ENCODE peak calls at places on chromosome 13, in six cellular contexts. Q is HCT116, G is HepG2, M is GM12878, J is Panc1, K is K562. X is an unnamed sample.

GRCh38 chr13:19960673-19961015 is 2.1 kb downstream of the ZMYM2 start:
- DNase-seq in Q (no peak), G (no peak), M (no peak), J (no peak), K (no peak), X (no peak)

GRCh38 chr13:90801621-90802020 is 545.9 kb upstream of the MIR17HG start:
- DNase-seq in Q (no peak), G (no peak), M (no peak), J (no peak), K (no peak), X (no peak)

GRCh38 chr13:109010912-109011311 is 381.5 kb downstream of the MYO16 start:
- DNase-seq in Q (no peak), G (no peak), M (no peak), J (no peak), K (no peak), X (no peak)

GRCh38 chr13:97276862-97277269 is 54.7 kb downstream of the MBNL2 start:
- DNase-seq in Q (no peak), G (no peak), M (no peak), J (no peak), K (no peak), X (no peak)

GRCh38 chr13:99145461-99145860 is 55.2 kb upstream of the UBAC2 start:
- DNase-seq in Q (no peak), G (no peak), M (no peak), J (no peak), K (no peak), X (no peak)

GRCh38 chr13:49110122-49110831 is 109.9 kb upstream of the MLNR start:
- DNase-seq in Q (peak), G (peak), M (peak), J (no peak), K (peak), X (peak)

GRCh38 chr13:46607768-46608553 is 55.0 kb downstream of the LRCH1 start:
- DNase-seq in Q (peak), G (peak), M (no peak), J (no peak), K (no peak), X (no peak)

GRCh38 chr13:65725001-65725400 is 1505.1 kb downstream of the PCDH9 start:
- DNase-seq in Q (no peak), G (no peak), M (no peak), J (no peak), K (no peak), X (no peak)

GRCh38 chr13:58953638-58954037 is 1210.1 kb downstream of the DIAPH3 start:
- DNase-seq in Q (no peak), G (no peak), M (peak), J (no peak), K (no peak), X (no peak)

GRCh38 chr13:41756198-41756885 is 204.6 kb downstream of the VWA8 start:
- DNase-seq in Q (no peak), G (no peak), M (no peak), J (no peak), K (no peak), X (no peak)

GRCh38 chr13:27036236-27036981 is 135.2 kb downstream of the USP12 start:
- DNase-seq in Q (peak), G (no peak), M (no peak), J (no peak), K (no peak), X (no peak)

GRCh38 chr13:27037171-27037570 is 134.4 kb downstream of the USP12 start:
- DNase-seq in Q (no peak), G (no peak), M (no peak), J (no peak), K (no peak), X (no peak)

GRCh38 chr13:27039171-27039701 is 132.4 kb downstream of the USP12 start:
- DNase-seq in Q (no peak), G (no peak), M (no peak), J (no peak), K (no peak), X (no peak)

GRCh38 chr13:27037571-27037970 is 134.0 kb downstream of the USP12 start:
- DNase-seq in Q (no peak), G (no peak), M (no peak), J (no peak), K (no peak), X (no peak)

GRCh38 chr13:27038323-27038722 is 133.3 kb downstream of the USP12 start:
- DNase-seq in Q (peak), G (no peak), M (no peak), J (no peak), K (no peak), X (no peak)
- TF ChIP-seq SIN3A in Q (no peak), G (no peak), M (no peak), J (no peak), K (no peak), X (no peak)

GRCh38 chr13:113413898-113414282 is 39.4 kb downstream of the ADPRHL1 start:
- DNase-seq in Q (no peak), G (no peak), M (no peak), J (no peak), K (no peak), X (no peak)
- TF ChIP-seq SIN3A in Q (no peak), G (no peak), M (no peak), J (no peak), K (no peak), X (no peak)

DNA sequence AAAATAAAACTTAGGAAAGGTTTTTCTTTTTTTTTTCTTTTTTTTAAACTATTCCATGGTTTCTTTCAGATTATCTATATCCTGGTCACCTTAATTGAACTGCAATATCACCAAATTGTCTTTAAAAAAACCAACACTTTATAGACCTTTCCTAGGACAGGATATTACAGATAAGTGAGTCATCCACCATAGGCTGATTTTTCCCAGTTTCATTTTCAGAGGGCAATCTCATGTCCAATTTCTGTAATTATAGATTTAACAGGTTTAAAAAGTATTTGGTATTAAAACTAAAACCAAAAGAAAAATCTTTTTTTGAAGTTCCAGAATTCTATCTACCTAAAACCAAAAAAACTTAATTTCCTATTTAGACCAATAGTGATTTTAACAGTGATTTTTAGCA is 13.2 kb downstream of the SPART start:
- DNase-seq in Q (no peak), G (no peak), M (no peak), J (no peak), K (no peak), X (no peak)
- TF ChIP-seq SIN3A in Q (no peak), G (no peak), M (no peak), J (no peak), K (no peak), X (no peak)

GRCh38 chr13:23992722-23993438 is 95.6 kb upstream of the C1QTNF9B start:
- DNase-seq in Q (no peak), G (no peak), M (no peak), J (no peak), K (no peak), X (no peak)
- TF ChIP-seq SIN3A in Q (no peak), G (no peak), M (no peak), J (no peak), K (no peak), X (no peak)

DNA sequence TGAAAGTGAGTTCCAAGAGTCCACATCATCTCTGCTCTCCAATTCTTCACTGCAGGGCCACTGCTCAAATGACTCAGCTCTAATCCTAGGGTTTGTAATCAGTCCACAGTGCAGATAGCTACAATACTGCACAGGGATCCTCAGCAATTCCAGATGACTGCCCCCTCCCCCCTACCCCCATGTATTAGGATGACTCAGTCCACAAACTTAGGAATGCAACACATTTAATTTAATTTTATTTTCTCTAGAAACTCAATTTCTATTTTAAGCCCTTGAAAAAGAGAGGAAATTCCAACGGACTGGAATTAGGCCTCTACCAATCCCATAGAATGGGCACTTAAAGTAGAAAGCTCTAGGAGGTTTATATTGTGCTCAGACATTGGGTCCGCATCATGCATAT is 173.8 kb upstream of the SOX21 start:
- DNase-seq in Q (no peak), G (no peak), M (no peak), J (no peak), K (no peak), X (no peak)
- TF ChIP-seq SIN3A in Q (no peak), G (no peak), M (no peak), J (no peak), K (no peak), X (no peak)

GRCh38 chr13:79392882-79393563 is 13.0 kb downstream of the RBM26 start:
- DNase-seq in Q (no peak), G (no peak), M (no peak), J (peak), K (no peak), X (no peak)
- TF ChIP-seq SIN3A in Q (no peak), G (no peak), M (no peak), J (no peak), K (no peak), X (no peak)

GRCh38 chr13:94196426-94196825 is 283.1 kb downstream of the DCT start:
- DNase-seq in Q (no peak), G (no peak), M (no peak), J (no peak), K (no peak), X (no peak)
- TF ChIP-seq SIN3A in Q (no peak), G (no peak), M (no peak), J (no peak), K (no peak), X (no peak)

DNA sequence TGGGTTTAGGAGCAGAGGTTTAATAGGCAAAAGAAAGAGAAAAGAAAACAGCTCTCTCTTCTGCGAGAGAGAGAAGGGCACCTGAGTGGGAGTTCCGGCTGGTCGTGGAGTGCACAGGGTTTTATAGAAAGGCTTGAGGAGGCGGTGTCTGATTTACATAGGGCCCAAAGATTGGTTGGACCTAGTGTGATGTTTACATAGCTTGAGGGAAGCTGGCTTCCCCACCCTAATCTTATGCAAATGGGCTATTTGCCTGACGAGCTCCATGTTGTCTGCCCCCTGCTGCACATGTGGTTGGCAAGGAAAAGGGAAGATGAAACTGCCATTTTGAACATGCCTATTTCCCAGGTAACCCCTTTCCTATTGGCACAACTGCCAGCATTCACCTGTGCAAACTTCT is 21.5 kb upstream of the MEDAG start:
- DNase-seq in Q (no peak), G (no peak), M (no peak), J (no peak), K (no peak), X (no peak)
- TF ChIP-seq SIN3A in Q (no peak), G (no peak), M (no peak), J (no peak), K (no peak), X (no peak)

GRCh38 chr13:50910483-50910805 is 853 bp downstream of the RNASEH2B start:
- DNase-seq in Q (peak), G (peak), M (no peak), J (no peak), K (no peak), X (peak)
- TF ChIP-seq SIN3A in Q (no peak), G (no peak), M (no peak), J (no peak), K (no peak), X (no peak)